ENCODE peak calls at places on chromosomes 3 and 15, in four cellular contexts. One of them, this sample, is unnamed.

GRCh38 chr3:16849240-16849639 is 35.5 kb upstream of the PLCL2 start:
- DNase-seq in GDM1: no peak
- DNase-seq in activated CD4-positive, alpha-beta memory T cell treated with anti-CD3 and anti-CD28 coated beads for 36 hours: peak
- DNase-seq in heart left ventricle: peak
- DNase-seq in this sample: peak

GRCh38 chr3:193711964-193712598 is 119.1 kb downstream of the OPA1 start:
- DNase-seq in GDM1: no peak
- DNase-seq in heart left ventricle: no peak
- DNase-seq in activated CD4-positive, alpha-beta memory T cell treated with anti-CD3 and anti-CD28 coated beads for 36 hours: no peak
- DNase-seq in this sample: no peak

GRCh38 chr15:39959411-39959810 is 25.5 kb downstream of the EIF2AK4 start:
- DNase-seq in GDM1: no peak
- DNase-seq in heart left ventricle: no peak
- DNase-seq in activated CD4-positive, alpha-beta memory T cell treated with anti-CD3 and anti-CD28 coated beads for 36 hours: no peak
- DNase-seq in this sample: no peak

GRCh38 chr3:107452436-107452835 is 70.3 kb upstream of the BBX start:
- DNase-seq in GDM1: no peak
- DNase-seq in activated CD4-positive, alpha-beta memory T cell treated with anti-CD3 and anti-CD28 coated beads for 36 hours: no peak
- DNase-seq in heart left ventricle: no peak
- DNase-seq in this sample: no peak

GRCh38 chr3:152159328-152159727 is 109.4 kb upstream of the MBNL1 start:
- DNase-seq in heart left ventricle: no peak
- DNase-seq in GDM1: no peak
- DNase-seq in activated CD4-positive, alpha-beta memory T cell treated with anti-CD3 and anti-CD28 coated beads for 36 hours: no peak
- DNase-seq in this sample: no peak

GRCh38 chr3:27387625-27388024 is 18.4 kb upstream of the NEK10 start:
- DNase-seq in activated CD4-positive, alpha-beta memory T cell treated with anti-CD3 and anti-CD28 coated beads for 36 hours: no peak
- DNase-seq in heart left ventricle: no peak
- DNase-seq in GDM1: no peak
- DNase-seq in this sample: no peak

GRCh38 chr3:18054625-18055024 is 312.2 kb upstream of the TBC1D5 start:
- DNase-seq in heart left ventricle: no peak
- DNase-seq in GDM1: no peak
- DNase-seq in activated CD4-positive, alpha-beta memory T cell treated with anti-CD3 and anti-CD28 coated beads for 36 hours: no peak
- DNase-seq in this sample: no peak

GRCh38 chr3:135020181-135020580 is 225.1 kb downstream of the EPHB1 start:
- DNase-seq in activated CD4-positive, alpha-beta memory T cell treated with anti-CD3 and anti-CD28 coated beads for 36 hours: no peak
- DNase-seq in GDM1: no peak
- DNase-seq in heart left ventricle: no peak
- DNase-seq in this sample: no peak

GRCh38 chr3:190486908-190487607 is 26.8 kb upstream of the IL1RAP start:
- DNase-seq in activated CD4-positive, alpha-beta memory T cell treated with anti-CD3 and anti-CD28 coated beads for 36 hours: no peak
- DNase-seq in GDM1: no peak
- DNase-seq in heart left ventricle: no peak
- DNase-seq in this sample: no peak

GRCh38 chr3:159796226-159796625 is 192.4 kb upstream of the IL12A start:
- DNase-seq in activated CD4-positive, alpha-beta memory T cell treated with anti-CD3 and anti-CD28 coated beads for 36 hours: no peak
- DNase-seq in GDM1: no peak
- DNase-seq in heart left ventricle: no peak
- DNase-seq in this sample: no peak

GRCh38 chr15:40660686-40661085 is 34.3 kb upstream of the RAD51 start:
- DNase-seq in GDM1: no peak
- DNase-seq in activated CD4-positive, alpha-beta memory T cell treated with anti-CD3 and anti-CD28 coated beads for 36 hours: peak
- DNase-seq in heart left ventricle: no peak
- DNase-seq in this sample: no peak

GRCh38 chr3:64161481-64161952 is 63.7 kb downstream of the PRICKLE2 start:
- DNase-seq in GDM1: no peak
- DNase-seq in activated CD4-positive, alpha-beta memory T cell treated with anti-CD3 and anti-CD28 coated beads for 36 hours: no peak
- DNase-seq in heart left ventricle: no peak
- DNase-seq in this sample: no peak

GRCh38 chr15:66019826-66020398 is 150.6 kb downstream of the RAB11A start:
- DNase-seq in GDM1: no peak
- DNase-seq in heart left ventricle: no peak
- DNase-seq in activated CD4-positive, alpha-beta memory T cell treated with anti-CD3 and anti-CD28 coated beads for 36 hours: no peak
- DNase-seq in this sample: no peak

GRCh38 chr3:15161113-15161512 is 44.9 kb upstream of the CAPN7 start:
- DNase-seq in heart left ventricle: no peak
- DNase-seq in GDM1: no peak
- DNase-seq in activated CD4-positive, alpha-beta memory T cell treated with anti-CD3 and anti-CD28 coated beads for 36 hours: no peak
- DNase-seq in this sample: no peak

GRCh38 chr15:27183182-27183581 is 212.2 kb downstream of the GABRG3 start:
- DNase-seq in heart left ventricle: no peak
- DNase-seq in activated CD4-positive, alpha-beta memory T cell treated with anti-CD3 and anti-CD28 coated beads for 36 hours: no peak
- DNase-seq in GDM1: no peak
- DNase-seq in this sample: peak

GRCh38 chr3:114900908-114901307 is 246.2 kb downstream of the ZBTB20 start:
- DNase-seq in heart left ventricle: no peak
- DNase-seq in GDM1: no peak
- DNase-seq in activated CD4-positive, alpha-beta memory T cell treated with anti-CD3 and anti-CD28 coated beads for 36 hours: no peak
- DNase-seq in this sample: no peak

GRCh38 chr15:34064443-34064842 is 25.4 kb upstream of the AVEN start:
- DNase-seq in activated CD4-positive, alpha-beta memory T cell treated with anti-CD3 and anti-CD28 coated beads for 36 hours: no peak
- DNase-seq in heart left ventricle: no peak
- DNase-seq in GDM1: no peak
- DNase-seq in this sample: no peak

GRCh38 chr15:90674476-90674875 is 42.7 kb upstream of the BLM start:
- DNase-seq in heart left ventricle: no peak
- DNase-seq in activated CD4-positive, alpha-beta memory T cell treated with anti-CD3 and anti-CD28 coated beads for 36 hours: no peak
- DNase-seq in GDM1: no peak
- DNase-seq in this sample: no peak

GRCh38 chr15:92958105-92958504 is 58.0 kb downstream of the CHD2 start:
- DNase-seq in heart left ventricle: no peak
- DNase-seq in activated CD4-positive, alpha-beta memory T cell treated with anti-CD3 and anti-CD28 coated beads for 36 hours: peak
- DNase-seq in GDM1: no peak
- DNase-seq in this sample: no peak

GRCh38 chr3:115092220-115092791 is 54.8 kb downstream of the ZBTB20 start:
- DNase-seq in activated CD4-positive, alpha-beta memory T cell treated with anti-CD3 and anti-CD28 coated beads for 36 hours: peak
- DNase-seq in heart left ventricle: peak
- DNase-seq in GDM1: peak
- DNase-seq in this sample: no peak

GRCh38 chr15:61983087-61983486 is 77.2 kb downstream of the VPS13C start:
- DNase-seq in GDM1: no peak
- DNase-seq in heart left ventricle: no peak
- DNase-seq in activated CD4-positive, alpha-beta memory T cell treated with anti-CD3 and anti-CD28 coated beads for 36 hours: no peak
- DNase-seq in this sample: no peak

GRCh38 chr3:156617781-156618180 is 56.6 kb upstream of the TIPARP start:
- DNase-seq in heart left ventricle: no peak
- DNase-seq in GDM1: no peak
- DNase-seq in activated CD4-positive, alpha-beta memory T cell treated with anti-CD3 and anti-CD28 coated beads for 36 hours: no peak
- DNase-seq in this sample: no peak

GRCh38 chr3:177606891-177607290 is 409.6 kb upstream of the TBL1XR1 start:
- DNase-seq in GDM1: no peak
- DNase-seq in heart left ventricle: no peak
- DNase-seq in activated CD4-positive, alpha-beta memory T cell treated with anti-CD3 and anti-CD28 coated beads for 36 hours: peak
- DNase-seq in this sample: no peak

GRCh38 chr15:98647026-98647773 is 1.1 kb upstream of the IGF1R start:
- DNase-seq in GDM1: peak
- DNase-seq in heart left ventricle: peak
- DNase-seq in activated CD4-positive, alpha-beta memory T cell treated with anti-CD3 and anti-CD28 coated beads for 36 hours: peak
- DNase-seq in this sample: peak

GRCh38 chr3:59189561-59190338 is 139.9 kb upstream of the CFAP20DC start:
- DNase-seq in activated CD4-positive, alpha-beta memory T cell treated with anti-CD3 and anti-CD28 coated beads for 36 hours: no peak
- DNase-seq in GDM1: no peak
- DNase-seq in heart left ventricle: no peak
- DNase-seq in this sample: no peak

GRCh38 chr3:161474691-161475090 is 21.9 kb upstream of the OTOL1 start:
- DNase-seq in heart left ventricle: no peak
- DNase-seq in activated CD4-positive, alpha-beta memory T cell treated with anti-CD3 and anti-CD28 coated beads for 36 hours: no peak
- DNase-seq in GDM1: no peak
- DNase-seq in this sample: no peak

GRCh38 chr3:134427400-134428111 is 53.3 kb upstream of the AMOTL2 start:
- DNase-seq in GDM1: no peak
- DNase-seq in heart left ventricle: peak
- DNase-seq in activated CD4-positive, alpha-beta memory T cell treated with anti-CD3 and anti-CD28 coated beads for 36 hours: no peak
- DNase-seq in this sample: no peak

GRCh38 chr3:179837374-179837773 is 184.5 kb downstream of the USP13 start:
- DNase-seq in heart left ventricle: no peak
- DNase-seq in activated CD4-positive, alpha-beta memory T cell treated with anti-CD3 and anti-CD28 coated beads for 36 hours: no peak
- DNase-seq in GDM1: no peak
- DNase-seq in this sample: no peak

GRCh38 chr3:81726735-81727134 is 34.7 kb downstream of the GBE1 start:
- DNase-seq in GDM1: no peak
- DNase-seq in heart left ventricle: no peak
- DNase-seq in activated CD4-positive, alpha-beta memory T cell treated with anti-CD3 and anti-CD28 coated beads for 36 hours: no peak
- DNase-seq in this sample: no peak

GRCh38 chr3:78353231-78353630 is 1313.3 kb downstream of the ROBO2 start:
- DNase-seq in heart left ventricle: no peak
- DNase-seq in activated CD4-positive, alpha-beta memory T cell treated with anti-CD3 and anti-CD28 coated beads for 36 hours: no peak
- DNase-seq in GDM1: no peak
- DNase-seq in this sample: no peak

GRCh38 chr15:32682569-32682968 is 35.2 kb upstream of the GREM1 start:
- DNase-seq in heart left ventricle: no peak
- DNase-seq in activated CD4-positive, alpha-beta memory T cell treated with anti-CD3 and anti-CD28 coated beads for 36 hours: no peak
- DNase-seq in GDM1: no peak
- DNase-seq in this sample: no peak

GRCh38 chr3:128270559-128271492 is 117.5 kb downstream of the EEFSEC start:
- DNase-seq in heart left ventricle: no peak
- DNase-seq in GDM1: no peak
- DNase-seq in activated CD4-positive, alpha-beta memory T cell treated with anti-CD3 and anti-CD28 coated beads for 36 hours: no peak
- DNase-seq in this sample: no peak

GRCh38 chr15:36371509-36371908 is 207.9 kb upstream of the CDIN1 start:
- DNase-seq in activated CD4-positive, alpha-beta memory T cell treated with anti-CD3 and anti-CD28 coated beads for 36 hours: no peak
- DNase-seq in GDM1: no peak
- DNase-seq in heart left ventricle: no peak
- DNase-seq in this sample: no peak

GRCh38 chr15:101320501-101321052 is 25.5 kb upstream of the SNRPA1 start:
- DNase-seq in activated CD4-positive, alpha-beta memory T cell treated with anti-CD3 and anti-CD28 coated beads for 36 hours: peak
- DNase-seq in heart left ventricle: peak
- DNase-seq in GDM1: peak
- DNase-seq in this sample: no peak

GRCh38 chr3:69433938-69434263 is 48.0 kb upstream of the FRMD4B start:
- DNase-seq in activated CD4-positive, alpha-beta memory T cell treated with anti-CD3 and anti-CD28 coated beads for 36 hours: peak
- DNase-seq in heart left ventricle: no peak
- DNase-seq in GDM1: no peak
- DNase-seq in this sample: no peak

This sample was measured in NCI-H187.